ENCODE peak calls at places on chromosomes 5 and 9, in nine cellular contexts. G, B, L, I, U, Y, T, C and O are unnamed samples.

GRCh38 chr9:107276966-107277710 is 5.9 kb upstream of the RAD23B start:
- DNase-seq in L (no peak), G (no peak), Y (no peak), C (no peak), U (no peak), I (no peak), B (no peak), T (peak; percentile 81), O (peak; percentile 76)

GRCh38 chr5:133265720-133266575 is 214.1 kb downstream of the HSPA4 start:
- DNase-seq in G (no peak), Y (no peak), I (no peak), T (peak; percentile 60), B (no peak), C (no peak), U (peak; percentile 36), L (peak; percentile 22), O (no peak)

GRCh38 chr5:119302916-119303897 is 52.6 kb upstream of the TNFAIP8 start:
- DNase-seq in L (peak; percentile 97), C (no peak), T (peak; percentile 99), I (no peak), G (no peak), B (no peak), Y (no peak), U (peak; percentile 93), O (no peak)

GRCh38 chr9:110810251-110810976 is 141.8 kb downstream of the MUSK start:
- DNase-seq in Y (no peak), L (no peak), B (no peak), I (no peak), C (no peak), U (no peak), G (no peak), T (no peak), O (peak; percentile 27)

GRCh38 chr9:127983847-127984289 is 3.1 kb upstream of the EEIG1 start:
- DNase-seq in T (no peak), L (no peak), Y (no peak), B (no peak), C (no peak), G (no peak), I (no peak), U (no peak), O (no peak)

GRCh38 chr9:131630206-131630831 is 85.0 kb downstream of the PRRT1B start:
- DNase-seq in G (no peak), B (no peak), I (peak; percentile 62), T (no peak), C (no peak), U (no peak), Y (peak; percentile 55), L (no peak), O (no peak)

GRCh38 chr5:36836831-36837230 is 39.7 kb upstream of the NIPBL start:
- DNase-seq in Y (no peak), I (no peak), T (no peak), C (no peak), L (no peak), U (no peak), B (no peak), G (no peak), O (no peak)

GRCh38 chr5:170248635-170249227 is 15.9 kb downstream of the C5orf58 start:
- DNase-seq in C (no peak), T (no peak), I (no peak), L (no peak), Y (no peak), G (no peak), U (no peak), B (no peak), O (no peak)

GRCh38 chr9:124290053-124290581 is 32.4 kb downstream of the NEK6 start:
- DNase-seq in Y (peak; percentile 60), G (no peak), I (no peak), U (no peak), C (no peak), L (no peak), T (no peak), B (no peak), O (no peak)

GRCh38 chr5:110225949-110226348 is 500.5 kb downstream of the TMEM232 start:
- DNase-seq in C (no peak), T (no peak), I (no peak), G (no peak), B (no peak), U (no peak), Y (no peak), L (no peak), O (no peak)

GRCh38 chr5:110219769-110220168 is 506.7 kb downstream of the TMEM232 start:
- DNase-seq in U (no peak), I (no peak), C (no peak), Y (no peak), B (no peak), L (no peak), T (no peak), G (no peak), O (no peak)

GRCh38 chr5:110218994-110219393 is 507.5 kb downstream of the TMEM232 start:
- DNase-seq in U (no peak), T (no peak), G (no peak), L (no peak), Y (no peak), C (no peak), I (no peak), B (no peak), O (no peak)

GRCh38 chr5:110221036-110221435 is 505.4 kb downstream of the TMEM232 start:
- DNase-seq in C (no peak), T (no peak), L (no peak), I (no peak), G (no peak), U (no peak), B (no peak), Y (no peak), O (no peak)

DNA sequence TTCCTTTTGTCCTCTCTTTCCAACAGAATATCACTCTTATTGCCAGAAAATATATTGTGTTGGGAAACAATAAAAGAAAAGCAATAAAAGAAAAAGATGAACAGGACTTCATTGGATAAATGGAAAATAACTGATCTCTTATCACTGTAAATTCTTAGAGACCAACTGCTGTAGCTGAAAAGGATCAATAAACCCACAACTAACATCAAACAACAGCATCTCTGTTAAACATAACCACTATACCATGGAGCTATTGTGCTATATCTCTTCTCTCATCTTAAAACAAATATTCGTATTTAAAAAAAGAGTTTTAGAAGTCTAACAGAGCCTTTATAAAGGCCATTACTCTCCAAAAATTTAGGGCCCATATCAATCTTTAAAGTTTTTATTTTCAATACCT is 502.4 kb downstream of the TMEM232 start:
- DNase-seq in B (no peak), T (no peak), G (no peak), U (no peak), C (no peak), I (no peak), Y (no peak), L (peak; percentile 10), O (no peak)
- H3K9me3 ChIP-seq in B (peaks cover 10% of the 10 kb centered on the region), T (no peaks in the 10 kb centered on the region), G (peaks cover 38% of the 10 kb centered on the region), U (peaks cover 6% of the 10 kb centered on the region), C (no peaks in the 10 kb centered on the region), I (no peaks in the 10 kb centered on the region), Y (peaks cover 6% of the 10 kb centered on the region), L (peaks cover 38% of the 10 kb centered on the region), O (no peaks in the 10 kb centered on the region)

GRCh38 chr9:40928803-40929487 is 199.5 kb downstream of the FOXD4L6 start:
- DNase-seq in B (no peak), C (no peak), Y (no peak), L (no peak), T (no peak), U (no peak), I (no peak), G (no peak), O (no peak)
- H3K9me3 ChIP-seq in B (peaks cover 38% of the 10 kb centered on the region), C (no peaks in the 10 kb centered on the region), Y (peaks cover 74% of the 10 kb centered on the region), L (peaks cover 6% of the 10 kb centered on the region), T (no peaks in the 10 kb centered on the region), U (peaks cover 13% of the 10 kb centered on the region), I (peaks cover 25% of the 10 kb centered on the region), G (peaks cover 41% of the 10 kb centered on the region), O (peaks cover 44% of the 10 kb centered on the region)

GRCh38 chr9:137989156-137989555 is 111.6 kb downstream of the CACNA1B start:
- DNase-seq in Y (no peak), I (no peak), C (no peak), T (no peak), U (no peak), B (no peak), G (no peak), L (no peak), O (no peak)

GRCh38 chr9:137987244-137988030 is 109.9 kb downstream of the CACNA1B start:
- DNase-seq in G (no peak), U (no peak), Y (no peak), L (no peak), T (no peak), B (no peak), I (no peak), C (no peak), O (no peak)

GRCh38 chr9:137989999-137990715 is 112.6 kb downstream of the CACNA1B start:
- DNase-seq in L (no peak), B (no peak), U (no peak), G (no peak), T (no peak), I (no peak), C (no peak), Y (no peak), O (no peak)

GRCh38 chr9:137988051-137988450 is 110.5 kb downstream of the CACNA1B start:
- DNase-seq in B (no peak), T (no peak), C (no peak), I (no peak), L (no peak), Y (no peak), U (no peak), G (no peak), O (no peak)

GRCh38 chr9:137988701-137989100 is 111.1 kb downstream of the CACNA1B start:
- DNase-seq in Y (no peak), I (no peak), L (no peak), C (no peak), B (no peak), U (no peak), T (no peak), G (no peak), O (no peak)
- H3K9me3 ChIP-seq in Y (no peaks in the 10 kb centered on the region), I (no peaks in the 10 kb centered on the region), L (no peaks in the 10 kb centered on the region), C (no peaks in the 10 kb centered on the region), B (peaks cover 1% of the 10 kb centered on the region), U (no peaks in the 10 kb centered on the region), T (no peaks in the 10 kb centered on the region), G (peaks cover 29% of the 10 kb centered on the region), O (no peaks in the 10 kb centered on the region)

DNA sequence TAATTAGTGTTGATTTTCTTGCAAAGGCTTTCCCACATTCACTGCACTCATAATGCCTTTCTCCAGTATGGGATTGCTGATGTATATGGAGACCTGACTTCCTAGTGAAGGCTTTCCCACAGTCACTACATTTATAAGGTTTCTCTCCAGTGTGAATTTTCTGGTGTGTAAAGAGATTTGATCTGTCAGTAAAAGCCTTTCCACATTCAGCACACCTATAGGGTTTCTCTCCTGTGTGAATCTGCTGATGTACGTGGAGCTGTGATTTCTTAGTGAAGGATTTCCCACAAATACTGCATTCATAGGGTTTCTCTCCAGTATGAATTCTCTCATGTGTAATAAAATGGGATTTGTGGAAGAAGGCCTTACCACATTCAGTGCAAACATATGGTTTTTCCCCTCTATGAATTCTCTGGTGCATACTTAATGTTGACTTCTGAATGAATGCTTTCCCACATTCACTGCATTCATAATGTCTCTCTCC is 31.1 kb downstream of the ZNF484 start:
- DNase-seq in T (no peak), L (no peak), B (no peak), I (no peak), U (no peak), Y (no peak), C (no peak), G (no peak), O (no peak)
- H3K9me3 ChIP-seq in T (peaks cover 4% of the 10 kb centered on the region), L (peaks cover 31% of the 10 kb centered on the region), B (peaks cover 11% of the 10 kb centered on the region), I (peaks cover 21% of the 10 kb centered on the region), U (peaks cover 20% of the 10 kb centered on the region), Y (peaks cover 33% of the 10 kb centered on the region), C (peaks cover 9% of the 10 kb centered on the region), G (peaks cover 18% of the 10 kb centered on the region), O (no peaks in the 10 kb centered on the region)

GRCh38 chr5:109786177-109786576 is 96.5 kb downstream of the MAN2A1 start:
- DNase-seq in I (no peak), T (no peak), U (no peak), Y (no peak), C (no peak), B (no peak), L (no peak), G (no peak), O (no peak)
- H3K9me3 ChIP-seq in I (no peaks in the 10 kb centered on the region), T (no peaks in the 10 kb centered on the region), U (no peaks in the 10 kb centered on the region), Y (no peaks in the 10 kb centered on the region), C (no peaks in the 10 kb centered on the region), B (no peaks in the 10 kb centered on the region), L (no peaks in the 10 kb centered on the region), G (no peaks in the 10 kb centered on the region), O (no peaks in the 10 kb centered on the region)